ENCODE peak calls at places on chromosomes 2 and 18, in seven cellular contexts. O is T1000; F is SJSA1; L is stimulated activated CD8-positive, alpha-beta memory T cell treated with anti-CD3 and anti-CD28 coated beads, Interleukin-15, amount 100 ng/mL, for 24 hours; R is HFFc6; C is T-helper 2 cell; A is MG63. W is an unnamed sample.

GRCh38 chr2:56587456-56587855 is 403.7 kb downstream of the CCDC85A start:
- DNase-seq in O (no peak), R (no peak), C (no peak), A (no peak), F (no peak), L (no peak), W (no peak)

GRCh38 chr2:96413067-96413722 is 77.6 kb downstream of the NCAPH start:
- DNase-seq in F (no peak), O (no peak), R (no peak), C (no peak), L (no peak), A (no peak), W (no peak)

GRCh38 chr2:225008935-225009334 is 33.3 kb downstream of the DOCK10 start:
- DNase-seq in L (no peak), O (no peak), C (no peak), F (no peak), R (no peak), A (no peak), W (no peak)

GRCh38 chr2:109209412-109209811 is 80.4 kb downstream of the SH3RF3 start:
- DNase-seq in L (no peak), R (peak), O (peak), A (peak), C (no peak), F (no peak), W (no peak)

GRCh38 chr18:26468931-26469340 is 79.4 kb downstream of the KCTD1 start:
- DNase-seq in R (no peak), F (no peak), L (no peak), C (no peak), O (no peak), A (no peak), W (no peak)

GRCh38 chr2:110101911-110102774 is 13.5 kb downstream of the MALL start:
- DNase-seq in O (no peak), F (no peak), R (no peak), L (no peak), C (no peak), A (peak), W (no peak)

GRCh38 chr2:113164234-113164929 is 9.4 kb upstream of the PSD4 start:
- DNase-seq in O (no peak), A (no peak), F (no peak), C (no peak), R (no peak), L (no peak), W (no peak)

GRCh38 chr2:159251296-159252173 is 35.0 kb downstream of the WDSUB1 start:
- DNase-seq in O (peak), L (no peak), A (no peak), F (no peak), C (no peak), R (no peak), W (no peak)

GRCh38 chr2:100058014-100058310 is 84.4 kb downstream of the AFF3 start:
- DNase-seq in R (peak), C (no peak), A (no peak), O (no peak), L (no peak), F (no peak), W (no peak)

GRCh38 chr18:36448384-36449290 is 151.1 kb downstream of the FHOD3 start:
- DNase-seq in A (no peak), F (no peak), C (no peak), L (no peak), O (no peak), R (no peak), W (no peak)

GRCh38 chr2:85259101-85259590 is 68.6 kb downstream of the TGOLN2 start:
- DNase-seq in R (peak), F (peak), O (peak), A (no peak), C (no peak), L (no peak), W (no peak)

GRCh38 chr18:32889620-32890593 is 117.1 kb upstream of the KLHL14 start:
- DNase-seq in O (no peak), F (no peak), L (no peak), C (no peak), A (no peak), R (no peak), W (no peak)

GRCh38 chr18:363327-364115 is 95.7 kb upstream of the THOC1 start:
- DNase-seq in O (no peak), A (no peak), C (no peak), R (peak), F (no peak), L (no peak), W (no peak)

GRCh38 chr2:166944909-166945308 is 56.6 kb downstream of the XIRP2 start:
- DNase-seq in L (no peak), C (no peak), R (no peak), O (no peak), A (no peak), F (no peak), W (no peak)

GRCh38 chr2:128784626-128785306 is 466.1 kb upstream of the HS6ST1 start:
- DNase-seq in A (no peak), L (no peak), F (no peak), O (no peak), R (no peak), C (no peak), W (no peak)

GRCh38 chr18:60413944-60414547 is 41.5 kb upstream of the MC4R start:
- DNase-seq in F (no peak), O (no peak), A (no peak), L (no peak), C (no peak), R (peak), W (no peak)

GRCh38 chr18:22822024-22822423 is 111.1 kb upstream of the RBBP8 start:
- DNase-seq in F (no peak), O (peak), C (no peak), R (peak), L (no peak), A (peak), W (no peak)

GRCh38 chr2:235813398-235813797 is 319.6 kb downstream of the AGAP1 start:
- DNase-seq in A (no peak), O (no peak), C (no peak), R (no peak), F (no peak), L (no peak), W (no peak)

GRCh38 chr2:66845307-66845706 is 410.4 kb downstream of the MEIS1 start:
- DNase-seq in C (no peak), R (peak), F (no peak), O (no peak), A (no peak), L (no peak), W (no peak)

GRCh38 chr18:42078711-42079110 is 123.7 kb downstream of the PIK3C3 start:
- DNase-seq in A (no peak), O (no peak), L (no peak), R (no peak), C (no peak), F (no peak), W (no peak)

GRCh38 chr2:34734662-34735061 is 1135.6 kb upstream of the FAM98A start:
- DNase-seq in O (no peak), A (no peak), C (no peak), R (no peak), L (no peak), F (no peak), W (no peak)

GRCh38 chr18:57447154-57447621 is 12.0 kb downstream of the ONECUT2 start:
- DNase-seq in O (no peak), C (no peak), F (no peak), R (no peak), L (no peak), A (no peak), W (no peak)

GRCh38 chr2:65382776-65383357 is 49.5 kb downstream of the SPRED2 start:
- DNase-seq in A (peak), C (peak), L (peak), F (peak), R (peak), O (peak), W (peak)

GRCh38 chr2:173218331-173219056 is 136.2 kb upstream of the CDCA7 start:
- DNase-seq in R (no peak), L (no peak), F (no peak), C (no peak), A (no peak), O (no peak), W (no peak)

GRCh38 chr2:236962816-236963215 is 122.9 kb upstream of the COPS8 start:
- DNase-seq in C (no peak), A (no peak), R (no peak), L (no peak), F (no peak), O (no peak), W (no peak)

GRCh38 chr2:216108310-216108966 is 710 bp upstream of the XRCC5 start:
- DNase-seq in O (no peak), L (no peak), A (no peak), R (no peak), C (no peak), F (no peak), W (peak)

GRCh38 chr2:121966663-121967062 is 211.2 kb downstream of the TSN start:
- DNase-seq in R (no peak), O (no peak), F (no peak), A (no peak), L (no peak), C (no peak), W (no peak)

GRCh38 chr2:53827398-53828175 is 32.2 kb downstream of the GPR75 start:
- DNase-seq in L (no peak), A (no peak), O (no peak), R (no peak), C (no peak), F (no peak), W (no peak)

GRCh38 chr2:173881466-173881865 is 83.7 kb downstream of the SP3 start:
- DNase-seq in A (peak), F (no peak), C (no peak), R (no peak), L (no peak), O (peak), W (no peak)

GRCh38 chr2:211027976-211028375 is 471.6 kb downstream of the CPS1 start:
- DNase-seq in F (no peak), O (no peak), A (no peak), R (no peak), L (no peak), C (no peak), W (no peak)

GRCh38 chr18:55768255-55768654 is 180.3 kb upstream of the TCF4 start:
- DNase-seq in F (no peak), R (no peak), C (no peak), O (no peak), L (no peak), A (no peak), W (no peak)